ENCODE peak calls at places on chromosome 12, in nine cellular contexts. K is uterus; O is pancreas; V is body of pancreas; I is CD8-positive, alpha-beta memory T cell; N is stomach; Q is mammary epithelial cell; Z is colonic mucosa; U is adrenal gland. T is an unnamed sample.
A peak's percentile ranks its signal among the peaks of the same experiment; 100 is the strongest.

GRCh38 chr12:104201238-104202001 is 14.2 kb upstream of the TXNRD1 start:
- DNase-seq in U (peak; percentile 40), Q (peak; percentile 41), O (no peak), V (peak; percentile 61), I (peak; percentile 23), K (no peak), Z (peak; percentile 44), N (peak; percentile 41), T (peak; percentile 83)

GRCh38 chr12:94616217-94616729 is 34.1 kb downstream of the TMCC3 start:
- DNase-seq in Q (peak; percentile 77), V (no peak), I (no peak), O (no peak), K (no peak), N (peak; percentile 47), U (no peak), Z (peak; percentile 70), T (peak; percentile 20)

GRCh38 chr12:129184066-129184695 is 330.9 kb downstream of the GLT1D1 start:
- DNase-seq in V (no peak), Z (no peak), N (no peak), Q (no peak), O (no peak), U (no peak), I (no peak), K (no peak), T (no peak)

GRCh38 chr12:87140257-87140656 is 884.1 kb upstream of the MGAT4C start:
- DNase-seq in O (no peak), U (no peak), I (no peak), N (no peak), K (no peak), V (no peak), Z (no peak), Q (peak; percentile 68), T (no peak)

GRCh38 chr12:111773801-111774551 is 7.2 kb downstream of the ALDH2 start:
- DNase-seq in K (peak; percentile 87), Q (peak; percentile 90), I (no peak), O (no peak), U (peak; percentile 40), V (peak; percentile 80), Z (peak; percentile 89), N (peak; percentile 80), T (no peak)

GRCh38 chr12:11797317-11797913 is 147.9 kb downstream of the ETV6 start:
- DNase-seq in I (no peak), Q (no peak), N (peak; percentile 37), K (no peak), Z (no peak), U (peak; percentile 20), O (no peak), V (no peak), T (peak; percentile 85)

GRCh38 chr12:84131076-84131475 is 781.5 kb downstream of the SLC6A15 start:
- DNase-seq in O (no peak), N (no peak), U (no peak), K (no peak), V (no peak), Z (no peak), I (no peak), Q (no peak), T (no peak)

GRCh38 chr12:95532851-95533250 is 18.4 kb downstream of the USP44 start:
- DNase-seq in Z (no peak), N (no peak), U (no peak), V (no peak), I (no peak), O (no peak), K (no peak), Q (peak; percentile 62), T (peak; percentile 58)

GRCh38 chr12:6841139-6841515 is 402 bp downstream of the GNB3 start:
- DNase-seq in O (no peak), Q (no peak), U (no peak), Z (no peak), K (no peak), I (no peak), N (no peak), V (no peak), T (no peak)

GRCh38 chr12:76244298-76244697 is 103.9 kb downstream of the BBS10 start:
- DNase-seq in I (no peak), Z (no peak), Q (no peak), V (no peak), N (no peak), O (no peak), K (no peak), U (no peak), T (no peak)

GRCh38 chr12:56041579-56042429 is at the start of gene RPS26:
- DNase-seq in V (peak; percentile 99), K (peak; percentile 96), Z (peak; percentile 95), I (peak; percentile 85), O (peak; percentile 89), U (peak; percentile 96), N (peak; percentile 95), Q (peak; percentile 99), T (peak; percentile 99)

GRCh38 chr12:22406622-22407021 is 72.1 kb upstream of the ST8SIA1 start:
- DNase-seq in N (no peak), O (no peak), I (no peak), V (no peak), Q (no peak), U (no peak), Z (no peak), K (no peak), T (no peak)

DNA sequence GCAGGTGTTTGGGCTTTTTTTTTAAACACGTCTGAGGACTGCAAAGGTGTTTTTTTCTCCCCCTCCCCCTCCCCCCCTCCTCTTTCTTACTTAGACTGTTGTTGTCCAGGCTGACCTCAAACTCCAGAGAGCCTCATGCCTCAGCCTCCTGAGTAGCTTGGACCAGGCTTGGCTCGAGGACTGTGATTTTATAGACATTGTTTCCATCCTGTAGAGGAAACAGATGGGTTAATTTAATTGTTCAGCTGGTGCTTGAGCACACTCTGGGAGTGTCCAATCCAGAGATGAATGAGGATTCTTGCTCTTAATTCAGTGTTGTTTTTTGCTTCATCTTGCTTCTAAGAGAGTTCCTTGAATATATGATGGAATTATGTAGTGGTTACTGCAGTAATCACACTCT is 42.1 kb downstream of the RASSF3 start:
- DNase-seq in U (no peak), K (no peak), O (no peak), Z (no peak), N (no peak), Q (no peak), I (no peak), V (no peak), T (no peak)
- H3K4me1 ChIP-seq in U (peaks cover 41% of the 10 kb centered on the region), K (no peaks in the 10 kb centered on the region), O (peaks cover 5% of the 10 kb centered on the region), Z (no peaks in the 10 kb centered on the region), N (peaks cover 21% of the 10 kb centered on the region), Q (peaks cover 6% of the 10 kb centered on the region), I (peaks cover 69% of the 10 kb centered on the region), V (peaks cover 49% of the 10 kb centered on the region), T (peaks cover 37% of the 10 kb centered on the region)

GRCh38 chr12:125981610-125982253 is 916.5 kb downstream of the AACS start:
- DNase-seq in I (no peak), U (no peak), V (no peak), K (no peak), Z (no peak), O (no peak), N (no peak), Q (no peak), T (no peak)

GRCh38 chr12:125988545-125988944 is 923.3 kb downstream of the AACS start:
- DNase-seq in I (no peak), U (no peak), Z (no peak), V (no peak), N (no peak), Q (no peak), O (no peak), K (no peak), T (no peak)

GRCh38 chr12:125983094-125983783 is 918.0 kb downstream of the AACS start:
- DNase-seq in V (peak; percentile 86), Z (peak; percentile 35), I (no peak), Q (no peak), N (peak; percentile 25), U (no peak), O (peak; percentile 74), K (peak; percentile 35), T (no peak)

GRCh38 chr12:125989716-125990115 is 924.5 kb downstream of the AACS start:
- DNase-seq in U (no peak), N (no peak), Z (no peak), Q (no peak), K (no peak), O (no peak), I (no peak), V (no peak), T (no peak)

GRCh38 chr12:125983784-125984510 is 918.7 kb downstream of the AACS start:
- DNase-seq in O (peak; percentile 56), Q (no peak), N (no peak), Z (no peak), K (no peak), U (no peak), I (no peak), V (peak; percentile 6), T (no peak)
- H3K4me3 ChIP-seq in O (peak overlapping the region; percentile 53), Q (peak overlapping the region; percentile 52), N (peak overlapping the region; percentile 37), Z (peak overlapping the region; percentile 33), K (peak overlapping the region; percentile 14), U (no peak overlapping the region), I (no peak overlapping the region), V (peak overlapping the region; percentile 25), T (peak overlapping the region; percentile 59)

GRCh38 chr12:127130506-127131100 is 1136.4 kb upstream of the TMEM132C start:
- DNase-seq in U (no peak), N (no peak), Q (no peak), V (no peak), I (no peak), O (no peak), K (no peak), Z (no peak), T (no peak)

GRCh38 chr12:127121494-127122070 is 1145.4 kb upstream of the TMEM132C start:
- DNase-seq in K (no peak), V (no peak), U (no peak), Z (no peak), Q (no peak), I (no peak), O (no peak), N (no peak), T (no peak)

GRCh38 chr12:127126260-127126628 is 1140.7 kb upstream of the TMEM132C start:
- DNase-seq in U (no peak), Z (no peak), V (no peak), I (no peak), N (no peak), Q (no peak), O (no peak), K (no peak), T (no peak)

GRCh38 chr12:127127887-127128286 is 1139.1 kb upstream of the TMEM132C start:
- DNase-seq in I (no peak), Q (no peak), K (no peak), Z (no peak), U (no peak), N (no peak), O (no peak), V (no peak), T (no peak)

GRCh38 chr12:127125607-127126259 is 1141.2 kb upstream of the TMEM132C start:
- DNase-seq in Q (peak; percentile 100), Z (peak; percentile 19), O (no peak), V (no peak), N (no peak), I (no peak), K (no peak), U (no peak), T (no peak)
- H3K27ac ChIP-seq in Q (peak overlapping the region; percentile 99), Z (no peak overlapping the region), O (no peak overlapping the region), V (no peak overlapping the region), N (no peak overlapping the region), I (peak overlapping the region; percentile 14), K (no peak overlapping the region), U (no peak overlapping the region), T (no peak overlapping the region)

DNA sequence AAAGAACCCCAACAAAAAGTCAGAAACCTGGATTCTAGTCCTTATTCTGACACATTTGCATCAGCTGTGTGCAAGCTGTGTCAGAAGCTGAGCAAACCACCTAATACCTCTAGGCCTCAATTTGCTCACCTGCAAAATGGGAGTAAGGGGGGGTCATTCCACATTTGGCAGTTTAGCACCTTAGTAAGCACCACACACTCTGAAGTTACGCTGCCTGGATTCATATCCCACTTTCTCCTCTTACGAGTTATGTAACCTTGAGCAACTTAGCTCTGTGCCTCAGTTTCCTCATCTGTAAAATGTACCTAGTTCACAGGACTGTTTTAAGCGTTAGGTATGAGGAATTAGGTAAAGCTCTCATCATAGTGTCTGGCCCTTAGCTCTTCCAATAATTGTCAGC is 218.9 kb downstream of the PPM1H start:
- DNase-seq in O (no peak), Q (no peak), K (no peak), I (no peak), Z (no peak), U (no peak), N (no peak), V (no peak), T (no peak)
- H3K4me1 ChIP-seq in O (no peaks in the 10 kb centered on the region), Q (no peaks in the 10 kb centered on the region), K (peaks cover 10% of the 10 kb centered on the region), I (no peaks in the 10 kb centered on the region), Z (no peaks in the 10 kb centered on the region), U (peaks cover 5% of the 10 kb centered on the region), N (peaks cover 3% of the 10 kb centered on the region), V (no peaks in the 10 kb centered on the region), T (no peaks in the 10 kb centered on the region)